ENCODE peak calls at places on chromosomes 4 and X, in nine cellular contexts. One of them, this sample, is unnamed.

GRCh38 chr4:156228706-156229105 is 275.0 kb upstream of the CTSO start:
- DNase-seq in esophagus squamous epithelium: no peak
- DNase-seq in stomach: no peak
- DNase-seq in GM23338: no peak
- DNase-seq in breast epithelium: no peak
- DNase-seq in fibroblast of lung: no peak
- DNase-seq in foreskin fibroblast: peak; percentile 33
- DNase-seq in fibroblast of the aortic adventitia: no peak
- DNase-seq in dorsolateral prefrontal cortex: no peak
- DNase-seq in this sample: no peak

GRCh38 chr4:102824398-102824797 is 3.0 kb downstream of the UBE2D3 start:
- DNase-seq in fibroblast of the aortic adventitia: no peak
- DNase-seq in GM23338: no peak
- DNase-seq in stomach: no peak
- DNase-seq in breast epithelium: no peak
- DNase-seq in dorsolateral prefrontal cortex: no peak
- DNase-seq in fibroblast of lung: peak; percentile 11
- DNase-seq in foreskin fibroblast: no peak
- DNase-seq in esophagus squamous epithelium: no peak
- DNase-seq in this sample: no peak

GRCh38 chr4:79471309-79471708 is 63.3 kb upstream of the GK2 start:
- DNase-seq in dorsolateral prefrontal cortex: no peak
- DNase-seq in stomach: no peak
- DNase-seq in GM23338: no peak
- DNase-seq in fibroblast of lung: no peak
- DNase-seq in fibroblast of the aortic adventitia: no peak
- DNase-seq in foreskin fibroblast: no peak
- DNase-seq in esophagus squamous epithelium: no peak
- DNase-seq in breast epithelium: no peak
- DNase-seq in this sample: no peak

GRCh38 chrX:39115166-39115565 is 313.9 kb downstream of the MID1IP1 start:
- DNase-seq in foreskin fibroblast: no peak
- DNase-seq in breast epithelium: no peak
- DNase-seq in fibroblast of lung: no peak
- DNase-seq in fibroblast of the aortic adventitia: no peak
- DNase-seq in GM23338: no peak
- DNase-seq in stomach: no peak
- DNase-seq in dorsolateral prefrontal cortex: no peak
- DNase-seq in esophagus squamous epithelium: no peak
- DNase-seq in this sample: no peak

GRCh38 chrX:30313322-30313721 is 4.1 kb upstream of the NR0B1 start:
- DNase-seq in stomach: no peak
- DNase-seq in fibroblast of the aortic adventitia: no peak
- DNase-seq in foreskin fibroblast: no peak
- DNase-seq in dorsolateral prefrontal cortex: no peak
- DNase-seq in breast epithelium: no peak
- DNase-seq in GM23338: no peak
- DNase-seq in esophagus squamous epithelium: no peak
- DNase-seq in fibroblast of lung: no peak
- DNase-seq in this sample: no peak

GRCh38 chr4:155535802-155536454 is 130.7 kb upstream of the GUCY1A1 start:
- DNase-seq in GM23338: no peak
- DNase-seq in stomach: no peak
- DNase-seq in fibroblast of lung: no peak
- DNase-seq in breast epithelium: no peak
- DNase-seq in esophagus squamous epithelium: no peak
- DNase-seq in dorsolateral prefrontal cortex: no peak
- DNase-seq in foreskin fibroblast: no peak
- DNase-seq in fibroblast of the aortic adventitia: no peak
- DNase-seq in this sample: no peak

GRCh38 chr4:18322111-18322510 is 300.6 kb upstream of the LCORL start:
- DNase-seq in breast epithelium: no peak
- DNase-seq in esophagus squamous epithelium: no peak
- DNase-seq in stomach: no peak
- DNase-seq in fibroblast of the aortic adventitia: no peak
- DNase-seq in foreskin fibroblast: no peak
- DNase-seq in fibroblast of lung: no peak
- DNase-seq in GM23338: no peak
- DNase-seq in dorsolateral prefrontal cortex: no peak
- DNase-seq in this sample: no peak

GRCh38 chr4:139889194-139889762 is 223.7 kb downstream of the MGST2 start:
- DNase-seq in stomach: no peak
- DNase-seq in fibroblast of the aortic adventitia: no peak
- DNase-seq in breast epithelium: no peak
- DNase-seq in fibroblast of lung: no peak
- DNase-seq in foreskin fibroblast: no peak
- DNase-seq in GM23338: no peak
- DNase-seq in esophagus squamous epithelium: no peak
- DNase-seq in dorsolateral prefrontal cortex: no peak
- DNase-seq in this sample: no peak

GRCh38 chrX:71052721-71053120 is 15.4 kb downstream of the SNX12 start:
- DNase-seq in breast epithelium: no peak
- DNase-seq in stomach: no peak
- DNase-seq in GM23338: peak; percentile 11
- DNase-seq in fibroblast of lung: no peak
- DNase-seq in foreskin fibroblast: no peak
- DNase-seq in dorsolateral prefrontal cortex: no peak
- DNase-seq in esophagus squamous epithelium: no peak
- DNase-seq in fibroblast of the aortic adventitia: no peak
- DNase-seq in this sample: no peak

GRCh38 chr4:162498168-162498567 is 334.4 kb upstream of the FSTL5 start:
- DNase-seq in breast epithelium: no peak
- DNase-seq in GM23338: no peak
- DNase-seq in esophagus squamous epithelium: no peak
- DNase-seq in stomach: peak; percentile 35
- DNase-seq in fibroblast of the aortic adventitia: no peak
- DNase-seq in foreskin fibroblast: no peak
- DNase-seq in fibroblast of lung: no peak
- DNase-seq in dorsolateral prefrontal cortex: no peak
- DNase-seq in this sample: no peak

GRCh38 chr4:101140228-101140627 is 207.1 kb downstream of the PPP3CA start:
- DNase-seq in fibroblast of the aortic adventitia: no peak
- DNase-seq in dorsolateral prefrontal cortex: no peak
- DNase-seq in esophagus squamous epithelium: no peak
- DNase-seq in fibroblast of lung: no peak
- DNase-seq in breast epithelium: no peak
- DNase-seq in foreskin fibroblast: no peak
- DNase-seq in GM23338: no peak
- DNase-seq in stomach: no peak
- DNase-seq in this sample: no peak

GRCh38 chrX:12758291-12758690 is 32.9 kb upstream of the PRPS2 start:
- DNase-seq in fibroblast of the aortic adventitia: no peak
- DNase-seq in dorsolateral prefrontal cortex: no peak
- DNase-seq in GM23338: no peak
- DNase-seq in foreskin fibroblast: no peak
- DNase-seq in stomach: no peak
- DNase-seq in fibroblast of lung: no peak
- DNase-seq in esophagus squamous epithelium: no peak
- DNase-seq in breast epithelium: no peak
- DNase-seq in this sample: no peak

GRCh38 chr4:173025131-173025530 is 143.5 kb upstream of the GALNT7 start:
- DNase-seq in fibroblast of lung: peak; percentile 85
- DNase-seq in breast epithelium: no peak
- DNase-seq in GM23338: peak; percentile 91
- DNase-seq in foreskin fibroblast: peak; percentile 45
- DNase-seq in stomach: peak; percentile 55
- DNase-seq in esophagus squamous epithelium: no peak
- DNase-seq in dorsolateral prefrontal cortex: peak; percentile 38
- DNase-seq in fibroblast of the aortic adventitia: peak; percentile 85
- DNase-seq in this sample: peak; percentile 80

GRCh38 chrX:35919536-35920309 is at the start of gene CFAP47:
- DNase-seq in esophagus squamous epithelium: no peak
- DNase-seq in fibroblast of lung: peak; percentile 14
- DNase-seq in GM23338: peak; percentile 78
- DNase-seq in fibroblast of the aortic adventitia: no peak
- DNase-seq in stomach: peak; percentile 30
- DNase-seq in foreskin fibroblast: no peak
- DNase-seq in dorsolateral prefrontal cortex: no peak
- DNase-seq in breast epithelium: no peak
- DNase-seq in this sample: peak; percentile 1

DNA sequence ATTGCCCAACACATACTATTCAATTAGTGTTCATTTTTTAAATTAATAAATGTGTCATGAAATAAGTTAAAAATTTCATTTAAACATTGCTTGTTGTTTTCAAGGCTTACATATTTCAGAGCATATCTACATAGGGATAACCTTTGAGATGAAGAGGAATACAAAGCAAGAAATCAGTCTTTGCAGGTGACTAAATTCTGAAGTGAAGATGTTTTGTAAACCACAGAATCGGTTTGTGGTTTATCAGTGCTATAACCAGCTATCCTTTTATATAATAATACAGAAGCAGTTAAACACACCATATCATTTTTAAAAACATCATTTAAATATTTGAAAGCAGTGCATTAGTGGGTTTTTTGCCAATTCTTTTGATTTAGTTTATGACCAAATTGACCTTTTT is 26.9 kb downstream of the FAM241A start:
- DNase-seq in stomach: no peak
- DNase-seq in GM23338: no peak
- DNase-seq in fibroblast of lung: no peak
- DNase-seq in breast epithelium: no peak
- DNase-seq in fibroblast of the aortic adventitia: no peak
- DNase-seq in dorsolateral prefrontal cortex: no peak
- DNase-seq in foreskin fibroblast: no peak
- DNase-seq in esophagus squamous epithelium: no peak
- DNase-seq in this sample: no peak
- H3K4me3 ChIP-seq in stomach: no peak overlapping the region
- H3K4me3 ChIP-seq in GM23338: no peak overlapping the region
- H3K4me3 ChIP-seq in fibroblast of lung: no peak overlapping the region
- H3K4me3 ChIP-seq in breast epithelium: no peak overlapping the region
- H3K4me3 ChIP-seq in fibroblast of the aortic adventitia: no peak overlapping the region
- H3K4me3 ChIP-seq in dorsolateral prefrontal cortex: no peak overlapping the region
- H3K4me3 ChIP-seq in foreskin fibroblast: no peak overlapping the region
- H3K4me3 ChIP-seq in esophagus squamous epithelium: no peak overlapping the region
- H3K4me3 ChIP-seq in this sample: no peak overlapping the region

DNA sequence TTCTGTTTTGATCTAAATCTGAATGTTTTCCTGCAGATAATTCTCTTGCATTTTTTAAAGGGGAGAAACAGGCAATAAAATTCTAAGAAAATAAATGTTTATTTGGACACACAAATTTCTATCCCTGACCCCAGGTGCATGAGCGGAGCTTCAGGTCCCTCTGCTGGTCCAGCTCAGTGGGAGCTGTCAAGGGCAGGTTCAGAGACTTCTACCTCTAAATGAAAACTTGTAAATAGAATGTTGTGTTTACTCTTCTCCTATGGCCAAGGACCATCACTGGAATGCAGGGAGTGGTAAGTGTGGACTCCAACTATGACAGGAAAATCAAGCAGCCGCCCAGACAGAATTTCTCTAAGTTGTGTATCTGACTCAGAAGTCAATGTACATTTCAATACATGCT is 148.6 kb upstream of the TTC29 start:
- DNase-seq in fibroblast of lung: no peak
- DNase-seq in dorsolateral prefrontal cortex: no peak
- DNase-seq in GM23338: peak; percentile 37
- DNase-seq in breast epithelium: no peak
- DNase-seq in stomach: no peak
- DNase-seq in foreskin fibroblast: no peak
- DNase-seq in fibroblast of the aortic adventitia: no peak
- DNase-seq in esophagus squamous epithelium: no peak
- DNase-seq in this sample: no peak
- TF ChIP-seq CTCF in fibroblast of lung: peak; percentile 26
- TF ChIP-seq CTCF in dorsolateral prefrontal cortex: no peak
- TF ChIP-seq CTCF in GM23338: peak; percentile 53
- TF ChIP-seq CTCF in breast epithelium: no peak
- TF ChIP-seq CTCF in stomach: no peak
- TF ChIP-seq CTCF in foreskin fibroblast: peak; percentile 11
- TF ChIP-seq CTCF in fibroblast of the aortic adventitia: peak; percentile 17
- TF ChIP-seq CTCF in esophagus squamous epithelium: no peak
- TF ChIP-seq CTCF in this sample: peak; percentile 31

DNA sequence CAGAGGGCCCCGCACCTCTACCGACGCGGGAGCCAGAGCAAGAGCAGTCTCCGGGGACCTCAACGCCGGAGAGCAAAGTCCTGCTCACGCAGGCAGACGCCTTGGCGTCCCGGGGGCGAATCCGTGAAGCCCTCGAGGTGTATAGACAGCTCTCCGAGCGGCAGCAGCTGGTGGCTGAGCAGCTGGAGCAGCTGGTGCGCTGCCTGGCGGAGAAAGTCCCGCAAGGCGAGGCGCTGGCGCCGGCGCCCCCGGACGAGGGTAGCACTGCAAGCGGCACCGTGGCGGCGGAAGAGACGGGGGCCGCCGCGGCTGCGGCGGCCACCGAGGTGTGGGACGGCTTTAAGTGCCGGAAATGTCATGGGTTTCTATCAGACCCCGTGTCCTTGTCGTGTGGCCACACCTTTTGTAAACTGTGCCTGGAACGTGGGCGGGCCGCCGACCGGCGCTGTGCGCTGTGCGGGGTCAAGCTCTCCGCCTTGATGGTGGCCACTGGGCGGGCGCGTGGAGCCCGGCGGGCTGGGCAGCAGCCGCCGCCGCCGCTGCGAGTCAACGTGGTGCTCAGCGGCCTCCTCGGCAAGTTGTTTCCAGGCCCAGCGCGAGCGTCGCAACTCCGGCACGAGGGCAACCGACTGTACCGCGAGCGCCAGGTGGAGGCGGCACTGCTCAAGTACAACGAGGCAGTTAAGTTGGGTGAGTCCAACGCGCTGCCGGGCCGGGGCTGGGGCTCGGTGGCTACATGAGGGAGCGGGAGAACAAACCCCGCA is 672 bp downstream of the LONRF3 start:
- DNase-seq in fibroblast of the aortic adventitia: no peak
- DNase-seq in GM23338: peak; percentile 60
- DNase-seq in foreskin fibroblast: no peak
- DNase-seq in fibroblast of lung: no peak
- DNase-seq in esophagus squamous epithelium: no peak
- DNase-seq in stomach: peak; percentile 68
- DNase-seq in breast epithelium: no peak
- DNase-seq in dorsolateral prefrontal cortex: no peak
- DNase-seq in this sample: no peak
- H3K4me3 ChIP-seq in fibroblast of the aortic adventitia: peak overlapping the region; percentile 10
- H3K4me3 ChIP-seq in GM23338: peak overlapping the region; percentile 50
- H3K4me3 ChIP-seq in foreskin fibroblast: no peak overlapping the region
- H3K4me3 ChIP-seq in fibroblast of lung: no peak overlapping the region
- H3K4me3 ChIP-seq in esophagus squamous epithelium: peak overlapping the region; percentile 52
- H3K4me3 ChIP-seq in stomach: peak overlapping the region; percentile 56
- H3K4me3 ChIP-seq in breast epithelium: peak overlapping the region; percentile 58
- H3K4me3 ChIP-seq in dorsolateral prefrontal cortex: peak overlapping the region; percentile 50
- H3K4me3 ChIP-seq in this sample: peak overlapping the region; percentile 10

DNA sequence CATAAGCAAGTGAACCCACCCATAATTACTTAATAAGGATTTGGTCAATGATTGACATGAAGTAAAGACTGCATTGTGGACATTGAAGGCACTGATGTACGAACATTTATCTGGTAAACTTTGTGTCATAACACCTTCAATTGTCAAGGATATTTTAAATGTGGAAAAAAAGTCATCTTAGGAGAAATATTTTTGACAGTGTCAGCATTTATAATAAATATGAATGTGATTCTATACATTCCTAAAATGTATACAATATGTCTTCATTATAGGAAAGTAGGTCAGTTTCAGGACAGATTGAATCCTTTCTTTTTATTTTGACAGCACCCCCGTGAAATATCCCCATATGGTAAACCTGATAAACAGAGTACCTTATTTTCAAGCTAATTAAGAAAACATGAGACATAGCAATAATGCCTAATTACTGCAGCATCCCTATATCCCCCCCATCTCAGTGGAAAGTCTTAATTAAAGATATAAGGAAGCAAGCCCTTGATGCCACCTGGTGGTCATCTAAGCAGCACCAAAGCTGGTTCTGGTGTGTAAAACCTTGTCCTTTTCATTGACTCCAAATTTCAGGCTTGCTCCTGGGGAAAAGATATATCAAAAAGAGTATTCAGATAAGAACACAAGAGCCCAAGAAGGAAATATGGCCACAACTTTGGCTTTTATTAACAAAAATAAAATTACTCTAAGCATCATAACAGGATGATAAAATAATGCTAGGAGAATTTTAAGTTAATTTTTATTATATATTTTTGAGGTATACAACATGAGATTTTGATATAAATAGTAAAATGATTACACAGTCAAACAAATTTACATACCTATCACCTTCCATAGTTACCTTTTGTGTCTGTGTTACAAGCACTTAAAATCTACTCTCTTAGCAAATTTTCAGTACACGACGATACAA is 379.7 kb downstream of the TLL1 start:
- DNase-seq in stomach: no peak
- DNase-seq in esophagus squamous epithelium: no peak
- DNase-seq in fibroblast of the aortic adventitia: peak; percentile 27
- DNase-seq in foreskin fibroblast: peak; percentile 1
- DNase-seq in fibroblast of lung: peak; percentile 0
- DNase-seq in dorsolateral prefrontal cortex: no peak
- DNase-seq in GM23338: peak; percentile 62
- DNase-seq in breast epithelium: no peak
- DNase-seq in this sample: peak; percentile 29
- TF ChIP-seq CTCF in stomach: no peak
- TF ChIP-seq CTCF in esophagus squamous epithelium: no peak
- TF ChIP-seq CTCF in fibroblast of the aortic adventitia: peak; percentile 55
- TF ChIP-seq CTCF in foreskin fibroblast: peak; percentile 50
- TF ChIP-seq CTCF in fibroblast of lung: peak; percentile 28
- TF ChIP-seq CTCF in dorsolateral prefrontal cortex: peak; percentile 9
- TF ChIP-seq CTCF in GM23338: peak; percentile 80
- TF ChIP-seq CTCF in breast epithelium: no peak
- TF ChIP-seq CTCF in this sample: peak; percentile 63